ENCODE peak calls at places on chromosomes 6 and 20, in nine cellular contexts. A, N, Y, U, J, H, K, M and Z are unnamed samples.

GRCh38 chr6:150342126-150342525 is 26.7 kb upstream of the IYD start:
- ATAC-seq in Y (no peak), A (no peak), H (no peak), N (no peak), J (no peak), M (no peak), K (no peak), U (no peak), Z (no peak)

GRCh38 chr6:163525926-163526325 is 111.4 kb downstream of the QKI start:
- ATAC-seq in H (no peak), J (no peak), M (no peak), U (no peak), A (peak; percentile 14), N (no peak), Y (peak; percentile 37), K (no peak), Z (no peak)

GRCh38 chr20:5602346-5602745 is 147.9 kb upstream of the SHLD1 start:
- ATAC-seq in K (no peak), J (no peak), N (no peak), Y (peak; percentile 69), M (peak; percentile 38), H (peak; percentile 32), U (no peak), A (peak; percentile 37), Z (no peak)

GRCh38 chr6:116201538-116201937 is 52.3 kb downstream of the TSPYL4 start:
- ATAC-seq in A (no peak), M (no peak), J (no peak), Y (no peak), H (no peak), U (no peak), N (no peak), K (no peak), Z (no peak)

GRCh38 chr6:165106261-165106660 is 203.1 kb downstream of the C6orf118 start:
- ATAC-seq in K (no peak), A (no peak), J (no peak), U (no peak), H (no peak), M (no peak), N (no peak), Y (no peak), Z (no peak)

GRCh38 chr6:79072640-79073181 is 5.3 kb downstream of the PHIP start:
- ATAC-seq in U (no peak), Y (no peak), J (no peak), N (no peak), M (no peak), A (no peak), H (no peak), K (no peak), Z (peak; percentile 39)

GRCh38 chr20:29878777-29879442 is 1378.6 kb upstream of the DEFB115 start:
- ATAC-seq in Y (peak; percentile 40), U (peak; percentile 37), J (no peak), M (peak; percentile 33), N (peak; percentile 27), A (peak; percentile 57), H (peak; percentile 38), K (peak; percentile 77), Z (peak; percentile 34)

GRCh38 chr20:7841967-7842301 is 98.3 kb downstream of the HAO1 start:
- ATAC-seq in U (no peak), H (peak; percentile 92), M (no peak), J (peak; percentile 26), A (peak; percentile 97), Y (peak; percentile 94), N (no peak), K (peak; percentile 92), Z (no peak)

GRCh38 chr6:81772741-81773140 is 20.3 kb upstream of the TENT5A start:
- ATAC-seq in K (no peak), J (no peak), Y (peak; percentile 55), M (peak; percentile 60), H (no peak), A (no peak), U (peak; percentile 98), N (no peak), Z (peak; percentile 90)